ENCODE peak calls at places on chromosomes 5 and 9, in four cellular contexts. S is CD4-positive, alpha-beta T cell; D is esophagus squamous epithelium; O is fibroblast of lung. P is an unnamed sample.

GRCh38 chr9:20684865-20685696 is 1.0 kb downstream of the FOCAD start:
- DNase-seq in O (peak), S (no peak), D (no peak), P (no peak)

GRCh38 chr9:131872702-131873101 is 132.8 kb upstream of the RAPGEF1 start:
- DNase-seq in O (no peak), S (no peak), D (no peak), P (no peak)

GRCh38 chr5:167296680-167297079 is 994.8 kb upstream of the WWC1 start:
- DNase-seq in S (no peak), D (no peak), O (no peak), P (no peak)

GRCh38 chr5:98964621-98965020 is 35.8 kb upstream of the CHD1 start:
- DNase-seq in O (no peak), D (no peak), S (no peak), P (no peak)

GRCh38 chr5:8458038-8458383 is 589.1 kb downstream of the MTRR start:
- DNase-seq in O (peak), S (no peak), D (no peak), P (no peak)

GRCh38 chr5:96648598-96648997 is 13.6 kb upstream of the CAST start:
- DNase-seq in S (no peak), D (no peak), O (peak), P (no peak)

GRCh38 chr9:113992994-113993393 is 85.1 kb downstream of the AMBP start:
- DNase-seq in S (no peak), D (no peak), O (no peak), P (no peak)

GRCh38 chr9:136645903-136646754 is 16.6 kb upstream of the EGFL7 start:
- DNase-seq in S (no peak), O (no peak), D (no peak), P (peak)

GRCh38 chr5:148831590-148832565 is 5.5 kb downstream of the ADRB2 start:
- DNase-seq in S (no peak), O (no peak), D (no peak), P (no peak)

GRCh38 chr5:100546041-100546440 is 10.9 kb downstream of the FAM174A start:
- DNase-seq in O (no peak), S (no peak), D (no peak), P (no peak)

GRCh38 chr9:8802242-8802641 is 1002.7 kb upstream of the DMAC1 start:
- DNase-seq in O (no peak), S (no peak), D (no peak), P (no peak)

GRCh38 chr9:19127881-19128719 is 808 bp upstream of the PLIN2 start:
- DNase-seq in O (peak), S (peak), D (no peak), P (no peak)

GRCh38 chr5:133341915-133342710 is 270.2 kb downstream of the FSTL4 start:
- DNase-seq in S (no peak), D (no peak), O (no peak), P (no peak)

GRCh38 chr9:72151099-72151498 is 1.9 kb downstream of the GDA start:
- DNase-seq in D (no peak), S (no peak), O (no peak), P (no peak)

GRCh38 chr9:91799113-91799735 is 150.8 kb downstream of the ROR2 start:
- DNase-seq in O (no peak), D (no peak), S (no peak), P (no peak)

GRCh38 chr5:12312343-12312742 is 408.1 kb upstream of the CTNND2 start:
- DNase-seq in D (no peak), O (no peak), S (no peak), P (no peak)

GRCh38 chr9:125428060-125428481 is 166.4 kb downstream of the GAPVD1 start:
- DNase-seq in S (no peak), O (no peak), D (no peak), P (no peak)

GRCh38 chr5:103942587-103943186 is 380.1 kb upstream of the NUDT12 start:
- DNase-seq in D (no peak), S (no peak), O (peak), P (no peak)

GRCh38 chr9:98575379-98576346 is 133.1 kb downstream of the GABBR2 start:
- DNase-seq in S (no peak), D (no peak), O (peak), P (no peak)

GRCh38 chr5:129125819-129126218 is 31.3 kb downstream of the ISOC1 start:
- DNase-seq in O (no peak), D (no peak), S (no peak), P (no peak)

GRCh38 chr9:114965565-114965964 is 35.2 kb upstream of the TNFSF8 start:
- DNase-seq in D (no peak), S (no peak), O (no peak), P (no peak)

GRCh38 chr5:89441965-89442364 is 559.0 kb upstream of the MEF2C start:
- DNase-seq in O (no peak), S (no peak), D (no peak), P (no peak)

GRCh38 chr5:5885782-5886181 is 463.3 kb downstream of the ICE1 start:
- DNase-seq in O (no peak), S (no peak), D (no peak), P (no peak)
- TF ChIP-seq CTCF in O (no peak), S (no peak), D (no peak), P (no peak)

GRCh38 chr9:116589392-116590354 is 97.4 kb upstream of the TRIM32 start:
- DNase-seq in O (peak), D (no peak), S (no peak), P (no peak)
- TF ChIP-seq CTCF in O (peak), D (peak), S (no peak), P (peak)

DNA sequence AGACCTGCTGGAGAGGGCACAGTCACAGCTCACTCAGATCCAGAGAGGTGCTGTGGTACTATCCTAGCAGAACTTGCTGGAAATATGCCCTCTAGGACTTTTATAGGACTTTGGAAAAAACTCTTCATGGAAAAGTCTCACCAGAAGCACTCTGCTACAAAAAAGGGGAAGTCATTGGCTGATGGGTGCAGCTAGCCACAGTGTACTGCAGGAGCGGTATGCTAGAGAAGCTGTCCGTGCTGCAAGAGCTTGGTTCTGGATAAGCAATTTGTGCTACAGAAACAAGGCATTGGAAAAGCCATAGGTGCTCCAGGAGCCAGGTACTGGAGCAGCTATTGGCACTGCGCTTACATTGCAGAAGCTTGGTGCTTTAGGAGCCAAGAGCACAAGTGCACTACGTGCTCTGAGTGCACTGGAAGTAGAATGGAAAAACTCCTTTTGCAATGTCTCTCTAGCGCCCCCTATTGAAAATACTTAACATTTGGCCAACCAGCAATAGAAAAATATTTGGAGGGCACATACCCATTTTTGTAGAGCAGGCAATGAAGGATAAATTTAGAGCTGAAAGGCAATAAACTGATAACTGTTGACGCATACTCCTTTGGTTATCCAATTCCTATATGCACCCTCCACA is 83.4 kb downstream of the MEGF10 start:
- DNase-seq in O (no peak), D (no peak), S (no peak), P (no peak)
- TF ChIP-seq CTCF in O (no peak), D (no peak), S (no peak), P (peak)

GRCh38 chr9:3331801-3332200 is 194.0 kb downstream of the RFX3 start:
- DNase-seq in O (peak), D (no peak), S (no peak), P (no peak)
- TF ChIP-seq CTCF in O (no peak), D (no peak), S (no peak), P (no peak)

GRCh38 chr5:6308683-6309082 is 69.7 kb downstream of the MED10 start:
- DNase-seq in O (no peak), D (no peak), S (no peak), P (no peak)

GRCh38 chr5:6302099-6302498 is 76.2 kb downstream of the MED10 start:
- DNase-seq in S (no peak), D (no peak), O (no peak), P (no peak)

GRCh38 chr5:6307304-6307703 is 71.0 kb downstream of the MED10 start:
- DNase-seq in O (no peak), S (no peak), D (no peak), P (no peak)

GRCh38 chr5:6305821-6306220 is 72.5 kb downstream of the MED10 start:
- DNase-seq in S (no peak), O (no peak), D (no peak), P (no peak)

DNA sequence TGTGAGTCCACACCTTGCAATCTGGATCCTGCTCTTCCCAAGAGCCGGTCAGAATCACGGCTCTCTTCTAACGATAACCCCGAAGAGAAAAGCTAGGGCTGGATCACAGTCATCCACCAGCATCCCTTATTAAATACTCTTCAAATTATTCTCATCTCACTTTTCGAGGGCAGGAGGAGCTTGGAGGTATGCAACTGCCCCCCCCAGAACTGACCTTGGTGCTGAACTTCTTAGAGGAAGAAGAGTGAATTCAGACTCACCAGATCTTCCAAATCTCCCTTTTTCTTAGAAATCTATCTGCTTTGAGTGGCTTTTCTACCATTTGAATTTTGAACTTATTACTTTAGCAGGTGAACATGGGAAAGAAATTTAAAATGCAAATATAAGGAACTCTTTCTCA is 75.7 kb downstream of the MED10 start:
- DNase-seq in D (no peak), S (no peak), O (no peak), P (no peak)
- TF ChIP-seq CTCF in D (no peak), S (no peak), O (no peak), P (no peak)

P was measured in mesothelial cell of epicardium.